ENCODE peak calls at places on chromosomes 5 and 9, in eight cellular contexts. R is heart right ventricle; K is right atrium auricular region; Z is mucosa of gallbladder; U is T-helper 9 cell; T is MV-4-11; N is stimulated activated CD4-positive, alpha-beta T cell treated with anti-CD3 and anti-CD28 coated beads, Interleukin-2, amount 100 ng/mL, for 48 hours; Y is OCI-LY7. J is an unnamed sample.

GRCh38 chr9:130442746-130443455 is 1.9 kb upstream of the ASS1 start:
- DNase-seq in T (no peak), K (no peak), N (no peak), Z (no peak), R (no peak), U (no peak), Y (no peak), J (no peak)

GRCh38 chr5:15425802-15426201 is 74.2 kb upstream of the FBXL7 start:
- DNase-seq in Y (no peak), R (no peak), K (no peak), Z (no peak), T (no peak), N (no peak), U (no peak), J (no peak)

GRCh38 chr9:72025956-72026355 is 34.5 kb downstream of the C9orf57 start:
- DNase-seq in U (no peak), Z (no peak), Y (no peak), R (no peak), N (no peak), K (no peak), T (no peak), J (no peak)

GRCh38 chr9:1535599-1535998 is 479.5 kb upstream of the SMARCA2 start:
- DNase-seq in U (no peak), K (no peak), T (no peak), Y (no peak), N (no peak), Z (no peak), R (no peak), J (no peak)

GRCh38 chr5:171801839-171802238 is 16.2 kb downstream of the SMIM23 start:
- DNase-seq in K (no peak), R (no peak), N (no peak), T (peak; percentile 69), Y (no peak), U (no peak), Z (no peak), J (no peak)

GRCh38 chr5:83516361-83516760 is 44.8 kb downstream of the VCAN start:
- DNase-seq in U (no peak), R (no peak), Y (no peak), Z (no peak), T (no peak), N (no peak), K (no peak), J (no peak)

GRCh38 chr5:160398806-160399205 is 1.0 kb downstream of the FAM200C start:
- DNase-seq in U (no peak), Y (no peak), T (no peak), N (no peak), R (no peak), Z (no peak), K (no peak), J (no peak)

GRCh38 chr5:80010754-80011392 is 19.8 kb upstream of the MTX3 start:
- DNase-seq in T (no peak), Z (no peak), N (no peak), Y (no peak), U (no peak), R (peak; percentile 65), K (no peak), J (no peak)